ENCODE peak calls at places on chromosome 7, in seven cellular contexts. V, H, O, Q, D, E and B are unnamed samples.

GRCh38 chr7:87797798-87798403 is 78.3 kb downstream of the SLC25A40 start:
- DNase-seq in V (peak), H (no peak), O (no peak), Q (peak), D (peak), E (peak), B (peak)

GRCh38 chr7:52656098-52656497 is 379.3 kb upstream of the POM121L12 start:
- DNase-seq in V (no peak), H (no peak), O (no peak), Q (peak), D (no peak), E (no peak), B (no peak)

GRCh38 chr7:83271212-83272099 is 108.8 kb upstream of the PCLO start:
- DNase-seq in V (peak), H (no peak), O (no peak), Q (peak), D (no peak), E (peak), B (peak)

GRCh38 chr7:141960687-141961422 is 12.7 kb downstream of the TAS2R38 start:
- DNase-seq in V (no peak), H (no peak), O (no peak), Q (no peak), D (peak), E (no peak), B (no peak)

GRCh38 chr7:102993532-102994029 is 80.8 kb downstream of the LRRC17 start:
- DNase-seq in V (peak), H (no peak), O (no peak), Q (no peak), D (peak), E (peak), B (peak)

GRCh38 chr7:23292623-23293022 is 6.5 kb upstream of the MALSU1 start:
- DNase-seq in V (no peak), H (no peak), O (no peak), Q (no peak), D (no peak), E (no peak), B (no peak)

GRCh38 chr7:128410092-128410665 is 397 bp upstream of the IMPDH1 start:
- DNase-seq in V (peak), H (no peak), O (peak), Q (peak), D (peak), E (peak), B (peak)

GRCh38 chr7:158542651-158543400 is 44.8 kb downstream of the PTPRN2 start:
- DNase-seq in V (no peak), H (no peak), O (no peak), Q (no peak), D (no peak), E (no peak), B (no peak)

GRCh38 chr7:1852781-1853618 is 182.9 kb downstream of the ELFN1 start:
- DNase-seq in V (no peak), H (no peak), O (no peak), Q (no peak), D (peak), E (no peak), B (no peak)

GRCh38 chr7:135974667-135975066 is 2.5 kb downstream of the MTPN start:
- DNase-seq in V (no peak), H (no peak), O (no peak), Q (no peak), D (no peak), E (no peak), B (no peak)

GRCh38 chr7:43552122-43552521 is 30.8 kb upstream of the STK17A start:
- DNase-seq in V (no peak), H (no peak), O (no peak), Q (no peak), D (no peak), E (no peak), B (no peak)

GRCh38 chr7:2709553-2710165 is 21.7 kb downstream of the AMZ1 start:
- DNase-seq in V (peak), H (peak), O (peak), Q (peak), D (peak), E (peak), B (peak)

GRCh38 chr7:156192921-156193320 is 380.7 kb upstream of the SHH start:
- DNase-seq in V (no peak), H (no peak), O (no peak), Q (peak), D (no peak), E (no peak), B (no peak)

GRCh38 chr7:33101916-33102315 is 7.3 kb downstream of the RP9 start:
- DNase-seq in V (peak), H (no peak), O (no peak), Q (no peak), D (no peak), E (no peak), B (no peak)

GRCh38 chr7:127135871-127136485 is 116.8 kb downstream of the GRM8 start:
- DNase-seq in V (no peak), H (no peak), O (no peak), Q (no peak), D (no peak), E (no peak), B (no peak)

GRCh38 chr7:71271203-71271602 is 139.3 kb downstream of the GALNT17 start:
- DNase-seq in V (no peak), H (no peak), O (no peak), Q (no peak), D (no peak), E (no peak), B (no peak)

GRCh38 chr7:106326594-106327537 is 42.1 kb upstream of the NAMPT start:
- DNase-seq in V (peak), H (no peak), O (no peak), Q (no peak), D (peak), E (peak), B (no peak)

GRCh38 chr7:20435305-20435704 is 104.6 kb downstream of the ITGB8 start:
- DNase-seq in V (peak), H (peak), O (peak), Q (no peak), D (no peak), E (peak), B (no peak)

GRCh38 chr7:5636914-5637313 is 144.5 kb downstream of the RNF216 start:
- DNase-seq in V (peak), H (peak), O (peak), Q (peak), D (peak), E (peak), B (peak)

GRCh38 chr7:149476791-149477190 is 15.9 kb upstream of the ZNF777 start:
- DNase-seq in V (no peak), H (no peak), O (no peak), Q (no peak), D (no peak), E (no peak), B (no peak)

GRCh38 chr7:66075590-66076458 is at the start of gene ASL:
- DNase-seq in V (peak), H (peak), O (peak), Q (peak), D (peak), E (peak), B (peak)
- TF ChIP-seq CTCF in V (no peak), H (no peak), O (no peak), Q (no peak), D (no peak), E (no peak), B (no peak)

GRCh38 chr7:44769381-44770209 is 20.9 kb downstream of the ZMIZ2 start:
- DNase-seq in V (peak), H (no peak), O (peak), Q (no peak), D (peak), E (peak), B (peak)
- H3K4me3 ChIP-seq in V (no peak), H (no peak), O (no peak), Q (no peak), D (peak), E (no peak), B (no peak)

DNA sequence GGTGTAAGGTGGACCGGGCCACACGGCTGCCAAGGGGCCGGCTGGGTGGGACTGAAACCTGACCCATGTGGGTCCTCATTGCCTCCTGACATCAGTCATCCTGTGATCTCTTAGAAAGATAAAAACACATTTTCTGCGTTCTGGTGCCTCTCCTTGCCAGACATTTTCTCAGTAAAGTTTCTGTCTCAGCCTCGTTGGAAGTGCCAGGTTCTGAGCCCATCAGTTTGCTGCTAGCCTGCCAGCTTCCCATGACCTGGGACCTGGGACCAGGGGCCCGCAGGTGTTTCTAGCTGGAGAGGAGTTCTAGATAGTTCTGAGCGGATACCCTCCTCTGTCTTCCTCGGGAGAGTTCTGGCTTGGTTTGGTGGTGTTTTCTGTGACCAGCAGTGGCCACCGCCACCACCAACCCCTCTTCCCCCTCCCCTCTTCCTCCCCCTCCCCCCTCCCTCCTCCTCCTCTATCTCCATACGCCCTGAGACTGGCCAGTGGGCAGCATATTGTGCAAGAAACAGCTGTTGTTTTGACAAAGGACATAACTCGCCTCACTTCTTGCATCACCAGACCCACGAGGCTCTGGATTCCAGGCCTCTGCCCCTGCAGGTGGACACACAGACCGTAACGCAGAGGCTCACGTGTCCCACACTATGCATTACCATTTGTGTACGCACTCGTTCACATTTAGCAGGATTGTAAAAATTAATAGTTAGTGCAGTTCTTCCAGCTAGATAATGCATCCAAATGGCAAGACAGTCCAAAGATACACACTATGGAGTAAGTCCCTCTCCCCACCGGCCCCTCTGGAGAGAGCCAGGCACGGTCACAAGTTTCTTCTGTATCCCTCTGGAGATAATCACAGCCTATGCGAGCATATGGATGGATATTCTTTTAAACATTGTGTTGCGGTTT is 94.6 kb downstream of the CUX1 start:
- DNase-seq in V (peak), H (peak), O (peak), Q (no peak), D (no peak), E (peak), B (no peak)
- TF ChIP-seq CTCF in V (peak), H (no peak), O (no peak), Q (no peak), D (no peak), E (no peak), B (no peak)

GRCh38 chr7:24779283-24779655 is 22.0 kb upstream of the GSDME start:
- DNase-seq in V (no peak), H (no peak), O (no peak), Q (no peak), D (no peak), E (no peak), B (no peak)
- H3K4me3 ChIP-seq in V (no peak), H (no peak), O (no peak), Q (no peak), D (no peak), E (no peak), B (no peak)

GRCh38 chr7:29345590-29345989 is 151.0 kb downstream of the CHN2 start:
- DNase-seq in V (peak), H (peak), O (peak), Q (peak), D (no peak), E (peak), B (peak)
- TF ChIP-seq CTCF in V (peak), H (peak), O (peak), Q (peak), D (peak), E (peak), B (peak)

GRCh38 chr7:122885583-122886356 is 490 bp downstream of the CADPS2 start:
- DNase-seq in V (peak), H (peak), O (peak), Q (peak), D (peak), E (peak), B (peak)

GRCh38 chr7:122887848-122888247 is 1.6 kb upstream of the CADPS2 start:
- DNase-seq in V (no peak), H (no peak), O (no peak), Q (no peak), D (peak), E (no peak), B (no peak)

GRCh38 chr7:122889116-122889515 is 2.9 kb upstream of the CADPS2 start:
- DNase-seq in V (no peak), H (no peak), O (no peak), Q (no peak), D (no peak), E (no peak), B (no peak)

GRCh38 chr7:122886357-122887081 is at the start of gene CADPS2:
- DNase-seq in V (peak), H (peak), O (peak), Q (peak), D (peak), E (peak), B (peak)

GRCh38 chr7:122887198-122887597 is 938 bp upstream of the CADPS2 start:
- DNase-seq in V (peak), H (peak), O (peak), Q (peak), D (peak), E (peak), B (peak)
- H3K4me3 ChIP-seq in V (peak), H (peak), O (peak), Q (peak), D (peak), E (peak), B (peak)

GRCh38 chr7:836429-836828 is 4.2 kb downstream of the SUN1 start:
- DNase-seq in V (peak), H (no peak), O (peak), Q (no peak), D (peak), E (peak), B (peak)
- TF ChIP-seq CTCF in V (peak), H (peak), O (peak), Q (peak), D (peak), E (peak), B (peak)

GRCh38 chr7:130149575-130150139 is 55.5 kb downstream of the TMEM209 start:
- DNase-seq in V (no peak), H (peak), O (peak), Q (no peak), D (peak), E (no peak), B (no peak)
- H3K4me3 ChIP-seq in V (no peak), H (no peak), O (no peak), Q (no peak), D (no peak), E (no peak), B (no peak)

GRCh38 chr7:91089382-91089963 is 174.8 kb upstream of the FZD1 start:
- DNase-seq in V (peak), H (no peak), O (no peak), Q (peak), D (no peak), E (peak), B (peak)
- TF ChIP-seq CTCF in V (peak), H (peak), O (peak), Q (peak), D (peak), E (peak), B (peak)